ENCODE peak calls at places on chromosome 22, in ten cellular contexts. W is NCI-H510A treated with DMSO at 0.1 percent for 48 hours; T is NCI-H2029; D is memory B cell; U is endothelial cell; L is stimulated activated naive B cell treated with anti-CD40 and anti-IgM and Interleukin-4, amounts not matched to agents 10 μg/mL and 1 μg/mL and 100 μg/mL, for 72 hours; B is progenitor cell of endocrine pancreas; J is GM19239; V is activated effector memory CD4-positive, alpha-beta T cell treated with anti-CD3 and anti-CD28 coated beads, Interleukin-2, amount 50 U/mL, for 16 hours; E is NCI-H1092. N is an unnamed sample.

GRCh38 chr22:37472418-37473006 is 13.7 kb downstream of the MFNG start:
- DNase-seq in E (no peak), V (peak), W (no peak), B (no peak), U (peak), J (peak), T (no peak), D (no peak), L (no peak), N (no peak)

GRCh38 chr22:44360686-44361381 is 48.1 kb upstream of the SHISAL1 start:
- DNase-seq in D (no peak), T (peak), J (no peak), V (no peak), L (no peak), W (no peak), E (no peak), B (no peak), U (no peak), N (no peak)

GRCh38 chr22:20259336-20259705 is 8.8 kb downstream of the RTN4R start:
- DNase-seq in U (no peak), B (no peak), T (no peak), V (no peak), W (no peak), E (no peak), L (no peak), D (no peak), J (no peak), N (no peak)

GRCh38 chr22:42700355-42700754 is 20.3 kb downstream of the A4GALT start:
- DNase-seq in D (no peak), W (no peak), E (no peak), L (no peak), V (no peak), B (no peak), U (no peak), T (no peak), J (no peak), N (no peak)

GRCh38 chr22:35894464-35894878 is 134.2 kb downstream of the RBFOX2 start:
- DNase-seq in J (no peak), B (no peak), U (no peak), V (no peak), W (no peak), D (no peak), T (no peak), L (no peak), E (no peak), N (peak)

GRCh38 chr22:22235564-22235963 is 9.0 kb upstream of the VPREB1 start:
- DNase-seq in B (no peak), T (no peak), L (no peak), W (no peak), U (peak), V (peak), E (no peak), D (peak), J (peak), N (no peak)

GRCh38 chr22:24969588-24970301 is 17.2 kb downstream of the KIAA1671 start:
- DNase-seq in B (no peak), E (no peak), U (peak), W (no peak), L (no peak), V (no peak), T (no peak), J (no peak), D (no peak), N (no peak)

GRCh38 chr22:27686534-27686933 is 115.0 kb downstream of the MN1 start:
- DNase-seq in B (no peak), W (no peak), D (no peak), T (no peak), E (no peak), L (no peak), V (no peak), J (no peak), U (no peak), N (peak)

GRCh38 chr22:22080270-22080669 is 97.7 kb upstream of the TOP3B start:
- DNase-seq in J (no peak), B (no peak), T (no peak), E (no peak), D (no peak), V (no peak), U (no peak), W (no peak), L (no peak), N (no peak)

GRCh38 chr22:48091656-48092223 is 1329.3 kb downstream of the TBC1D22A start:
- DNase-seq in E (no peak), B (no peak), J (no peak), U (no peak), D (no peak), L (no peak), T (no peak), W (no peak), V (peak), N (no peak)